ENCODE peak calls at places on chromosomes 16 and 17, in five cellular contexts. T, X, H, Q and A are unnamed samples. For H3K27me3, the result is how much of the 10 kb centered on the place peaks cover.

GRCh38 chr16:48820379-48820778 is 210.4 kb upstream of the N4BP1 start:
- DNase-seq in T (no peak), X (no peak), H (no peak), Q (no peak), A (no peak)

GRCh38 chr17:17819561-17819995 is 17.2 kb downstream of the SREBF1 start:
- DNase-seq in T (peak), X (peak), H (peak), Q (peak), A (peak)

GRCh38 chr16:25366078-25366477 is 108.4 kb upstream of the ZKSCAN2 start:
- DNase-seq in T (no peak), X (no peak), H (no peak), Q (no peak), A (no peak)

GRCh38 chr16:88005148-88005547 is 53.9 kb downstream of the BANP start:
- DNase-seq in T (no peak), X (no peak), H (no peak), Q (no peak), A (no peak)

GRCh38 chr16:66523861-66524354 is 26.0 kb downstream of the TK2 start:
- DNase-seq in T (no peak), X (no peak), H (no peak), Q (no peak), A (no peak)

GRCh38 chr17:7589204-7589868 is 558 bp downstream of the SOX15 start:
- DNase-seq in T (peak), X (peak), H (peak), Q (peak), A (peak)

GRCh38 chr16:8908779-8909468 is 26.8 kb downstream of the LITAFD start:
- DNase-seq in T (no peak), X (peak), H (no peak), Q (no peak), A (no peak)

GRCh38 chr16:85302848-85303353 is 190.6 kb upstream of the CIBAR2 start:
- DNase-seq in T (no peak), X (no peak), H (no peak), Q (no peak), A (no peak)

GRCh38 chr17:13273744-13274295 is 256.0 kb upstream of the ELAC2 start:
- DNase-seq in T (no peak), X (peak), H (no peak), Q (no peak), A (no peak)

GRCh38 chr17:81993726-81994592 is 16.5 kb downstream of the ASPSCR1 start:
- DNase-seq in T (no peak), X (no peak), H (no peak), Q (no peak), A (no peak)

GRCh38 chr16:30948087-30948955 is 547 bp upstream of the ORAI3 start:
- DNase-seq in T (peak), X (peak), H (peak), Q (peak), A (peak)

GRCh38 chr17:40345161-40346034 is 19.1 kb downstream of the GJD3 start:
- DNase-seq in T (peak), X (peak), H (peak), Q (peak), A (no peak)

GRCh38 chr16:27096375-27096774 is 29.6 kb downstream of the C16orf82 start:
- DNase-seq in T (no peak), X (no peak), H (no peak), Q (no peak), A (no peak)

GRCh38 chr16:67961551-67961957 is 6.9 kb downstream of the SLC12A4 start:
- DNase-seq in T (no peak), X (peak), H (peak), Q (peak), A (no peak)

DNA sequence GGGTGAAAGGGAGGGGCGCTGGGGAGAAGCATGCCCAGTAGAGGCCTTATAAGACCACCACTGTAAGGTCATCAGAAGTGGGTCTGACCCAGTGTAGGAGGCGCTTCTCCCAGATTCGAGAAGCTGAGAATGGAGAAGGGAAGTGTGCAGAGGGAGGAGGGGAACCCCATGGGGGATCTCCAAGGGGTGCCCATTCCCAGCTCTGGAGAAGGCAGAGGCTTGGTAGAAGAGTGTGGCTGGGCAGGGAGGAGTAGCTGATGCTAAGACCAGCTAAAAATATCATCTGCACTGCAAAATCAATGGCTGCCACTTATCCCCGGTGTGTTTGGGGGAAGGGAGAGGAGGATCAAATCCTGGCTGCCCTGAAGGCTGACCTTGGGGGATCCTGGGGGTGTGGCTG is 7.2 kb downstream of the NGFR start:
- DNase-seq in T (no peak), X (no peak), H (no peak), Q (no peak), A (no peak)
- H3K27me3 ChIP-seq in T (half or more), X (under half), H (under half), Q (under half), A (half or more)

GRCh38 chr16:77807071-77807470 is 18.7 kb downstream of the VAT1L start:
- DNase-seq in T (no peak), X (no peak), H (no peak), Q (no peak), A (no peak)

DNA sequence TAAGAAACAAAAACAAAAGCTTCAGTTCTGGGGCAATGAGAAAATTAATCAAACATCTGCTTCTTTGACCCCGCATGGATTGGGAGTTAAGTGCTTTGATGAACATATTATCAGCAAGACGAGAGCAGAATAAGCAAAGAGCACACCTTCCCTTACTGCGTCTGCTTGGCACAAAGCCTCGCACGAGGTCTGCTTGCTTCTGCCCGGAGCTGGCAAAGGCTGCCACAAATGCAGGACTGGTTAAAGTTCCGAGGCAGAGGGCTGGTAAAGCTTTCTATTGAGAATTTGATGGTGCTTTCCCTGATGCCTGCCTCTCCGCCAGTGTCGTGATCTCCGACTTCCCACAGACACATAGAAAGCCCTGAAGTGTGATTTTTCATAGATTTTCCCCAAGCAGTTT is 17.0 kb downstream of the VAT1L start:
- DNase-seq in T (no peak), X (no peak), H (peak), Q (no peak), A (no peak)
- H3K4me3 ChIP-seq in T (no peak), X (no peak), H (no peak), Q (no peak), A (no peak)

GRCh38 chr17:9646556-9646905 is 1.2 kb downstream of the USP43 start:
- DNase-seq in T (no peak), X (no peak), H (no peak), Q (no peak), A (no peak)
- H3K27ac ChIP-seq in T (no peak), X (peak), H (peak), Q (peak), A (no peak)

GRCh38 chr16:11781773-11782172 is 15.3 kb downstream of the ZC3H7A start:
- DNase-seq in T (peak), X (no peak), H (no peak), Q (no peak), A (no peak)
- H3K27me3 ChIP-seq in T (under half), X (under half), H (under half), Q (under half), A (under half)